ENCODE peak calls at places on chromosomes 2 and 18, in six cellular contexts. D is K562, C is HCT116, I is GM12878, X is HepG2, L is H1. A is an unnamed sample. For H3K4me1, the result is how much of the 10 kb centered on the place peaks cover.

GRCh38 chr2:7844414-7844961 is 837.4 kb upstream of the ID2 start:
- DNase-seq in D (no peak), C (no peak), X (no peak), I (no peak), L (no peak), A (no peak)

GRCh38 chr2:98488252-98488651 is 43.6 kb downstream of the INPP4A start:
- DNase-seq in D (no peak), L (no peak), I (no peak), X (no peak), C (no peak), A (no peak)

GRCh38 chr2:234202601-234203000 is 152.1 kb downstream of the SPP2 start:
- DNase-seq in L (no peak), X (no peak), C (no peak), D (no peak), I (no peak), A (no peak)

GRCh38 chr2:182366625-182367024 is 60.2 kb downstream of the PDE1A start:
- DNase-seq in D (no peak), I (no peak), X (no peak), L (no peak), C (no peak), A (no peak)

GRCh38 chr2:232384466-232384865 is 5.9 kb downstream of the ALPP start:
- DNase-seq in X (no peak), L (no peak), C (no peak), I (no peak), D (no peak), A (no peak)

GRCh38 chr18:44884446-44884845 is 203.8 kb downstream of the SETBP1 start:
- DNase-seq in X (no peak), L (no peak), C (no peak), I (no peak), D (no peak), A (no peak)

GRCh38 chr2:159140070-159140774 is 146.3 kb downstream of the WDSUB1 start:
- DNase-seq in C (no peak), X (no peak), D (no peak), I (no peak), L (no peak), A (no peak)

GRCh38 chr2:34234823-34235222 is 635.7 kb upstream of the FAM98A start:
- DNase-seq in D (no peak), X (no peak), C (no peak), L (no peak), I (no peak), A (no peak)

GRCh38 chr18:36274296-36274695 is 23.2 kb upstream of the FHOD3 start:
- DNase-seq in C (no peak), L (no peak), I (no peak), D (no peak), X (no peak), A (no peak)

GRCh38 chr2:197263077-197263476 is 47.5 kb downstream of the ANKRD44 start:
- DNase-seq in L (no peak), C (no peak), I (no peak), X (no peak), D (no peak), A (no peak)

GRCh38 chr2:193836424-193836823 is 1641.7 kb upstream of the TMEFF2 start:
- DNase-seq in X (no peak), L (no peak), C (no peak), I (no peak), D (no peak), A (peak)

GRCh38 chr2:219684721-219685689 is 57.6 kb downstream of the SLC4A3 start:
- DNase-seq in X (peak), C (peak), D (peak), I (peak), L (peak), A (no peak)

GRCh38 chr2:217433522-217433921 is 569.3 kb downstream of the TNS1 start:
- DNase-seq in X (no peak), I (no peak), C (no peak), L (no peak), D (no peak), A (no peak)

GRCh38 chr2:240850756-240851077 is 17.9 kb upstream of the AGXT start:
- DNase-seq in I (no peak), C (no peak), D (no peak), X (no peak), L (no peak), A (no peak)
- TF ChIP-seq YY1 in I (no peak), C (no peak), D (no peak), X (no peak), L (no peak), A (no peak)

GRCh38 chr2:172844021-172844420 is 108.4 kb downstream of the RAPGEF4 start:
- DNase-seq in L (no peak), C (no peak), D (no peak), I (no peak), X (no peak), A (no peak)
- H3K4me1 ChIP-seq in L (under half), C (under half), D (under half), I (under half), X (under half), A (under half)

GRCh38 chr2:28544915-28545589 is 49.2 kb downstream of the PLB1 start:
- DNase-seq in L (no peak), D (no peak), I (no peak), X (peak), C (no peak), A (no peak)

GRCh38 chr2:28544069-28544346 is 48.1 kb downstream of the PLB1 start:
- DNase-seq in X (peak), L (no peak), D (no peak), I (no peak), C (no peak), A (no peak)

GRCh38 chr2:28545590-28546195 is 49.8 kb downstream of the PLB1 start:
- DNase-seq in D (no peak), C (no peak), I (no peak), L (no peak), X (peak), A (no peak)

GRCh38 chr2:28543316-28544068 is 47.6 kb downstream of the PLB1 start:
- DNase-seq in L (no peak), I (no peak), D (no peak), C (no peak), X (no peak), A (no peak)

DNA sequence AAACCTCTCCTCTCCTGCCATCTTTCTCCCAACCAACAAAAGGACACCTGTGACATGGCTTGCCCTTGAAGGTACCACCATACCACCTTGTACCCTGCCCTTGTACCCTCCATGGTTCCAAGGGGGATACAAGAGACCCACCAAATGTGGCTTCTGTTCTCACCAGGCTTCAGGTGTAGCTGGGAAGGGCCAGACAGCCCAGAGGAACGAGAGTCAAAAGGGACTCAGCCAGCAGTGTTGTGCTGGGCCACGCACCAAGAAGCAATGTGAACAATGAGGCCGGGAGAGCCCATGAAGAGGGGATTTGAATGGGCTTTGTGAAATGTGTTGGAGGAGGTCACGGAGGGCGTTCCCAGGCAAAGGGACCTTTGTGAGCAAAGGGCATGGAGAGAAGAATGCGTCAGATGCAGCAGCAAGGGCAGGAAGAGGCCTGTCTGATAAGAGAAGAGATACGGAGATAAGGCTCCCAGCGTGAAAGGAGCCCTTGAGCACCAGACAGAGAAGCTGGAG is 48.6 kb downstream of the PLB1 start:
- DNase-seq in C (no peak), X (peak), I (no peak), D (peak), L (no peak), A (peak)
- TF ChIP-seq ZNF274 in C (no peak), X (no peak), I (no peak), D (no peak), L (no peak), A (no peak)

GRCh38 chr2:174664084-174664759 is 66.6 kb upstream of the WIPF1 start:
- DNase-seq in X (no peak), I (no peak), L (no peak), D (no peak), C (no peak), A (no peak)

GRCh38 chr2:174660984-174661675 is 63.5 kb upstream of the WIPF1 start:
- DNase-seq in X (no peak), C (no peak), I (no peak), L (no peak), D (no peak), A (no peak)

GRCh38 chr2:174662459-174662858 is 64.9 kb upstream of the WIPF1 start:
- DNase-seq in D (no peak), C (no peak), X (no peak), L (no peak), I (no peak), A (no peak)

GRCh38 chr2:174662859-174663258 is 65.3 kb upstream of the WIPF1 start:
- DNase-seq in D (no peak), X (no peak), L (no peak), C (no peak), I (no peak), A (no peak)

GRCh38 chr2:174663572-174663971 is 66.0 kb upstream of the WIPF1 start:
- DNase-seq in I (no peak), D (no peak), L (no peak), C (no peak), X (no peak), A (no peak)
- TF ChIP-seq YY1 in I (no peak), D (no peak), L (no peak), C (no peak), X (no peak), A (no peak)

DNA sequence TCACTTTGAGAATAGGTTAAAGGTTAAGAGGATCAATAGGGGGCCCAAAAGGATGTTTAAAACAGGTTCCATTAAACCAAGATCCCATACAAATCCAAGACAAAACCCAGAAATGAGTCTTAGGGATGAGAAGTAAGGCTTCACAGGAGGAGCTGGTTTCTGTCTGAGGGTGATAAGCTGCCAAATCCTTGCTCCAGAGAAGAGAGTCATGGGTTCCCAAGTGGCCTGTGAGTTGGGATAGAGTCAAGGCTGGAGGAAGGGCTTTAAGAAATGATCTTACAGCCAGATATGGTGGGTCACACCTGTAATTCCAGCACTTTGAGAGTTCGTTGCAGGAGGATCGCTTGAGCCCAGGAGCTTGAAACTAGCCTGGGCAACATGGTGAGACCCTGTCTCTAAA is 40.2 kb upstream of the LCLAT1 start:
- DNase-seq in L (no peak), D (no peak), I (no peak), X (no peak), C (no peak), A (no peak)
- H3K4me1 ChIP-seq in L (under half), D (under half), I (under half), X (under half), C (under half), A (under half)

GRCh38 chr2:225737556-225737955 is 338.0 kb downstream of the NYAP2 start:
- DNase-seq in L (no peak), D (no peak), I (no peak), X (no peak), C (no peak), A (no peak)
- TF ChIP-seq ZNF274 in L (no peak), D (no peak), I (no peak), X (no peak), C (no peak), A (no peak)

GRCh38 chr18:23809411-23809810 is 120.2 kb downstream of the LAMA3 start:
- DNase-seq in D (no peak), C (no peak), X (no peak), I (no peak), L (no peak), A (no peak)

GRCh38 chr18:23814977-23815614 is 125.8 kb downstream of the LAMA3 start:
- DNase-seq in D (no peak), I (no peak), X (no peak), C (no peak), L (no peak), A (no peak)

GRCh38 chr18:23811176-23811575 is 121.9 kb downstream of the LAMA3 start:
- DNase-seq in D (no peak), I (no peak), X (no peak), L (no peak), C (no peak), A (no peak)

GRCh38 chr18:23810396-23810795 is 121.1 kb downstream of the LAMA3 start:
- DNase-seq in D (no peak), C (no peak), X (no peak), I (no peak), L (no peak), A (no peak)

GRCh38 chr18:23812566-23813440 is 123.5 kb downstream of the LAMA3 start:
- DNase-seq in X (no peak), D (peak), I (no peak), L (no peak), C (peak), A (no peak)
- TF ChIP-seq YY1 in X (no peak), D (no peak), I (no peak), L (no peak), C (no peak), A (no peak)

GRCh38 chr2:238863749-238864206 is 15.9 kb downstream of the TWIST2 start:
- DNase-seq in I (no peak), X (no peak), L (no peak), D (no peak), C (no peak), A (no peak)
- H3K4me1 ChIP-seq in I (under half), X (half or more), L (under half), D (under half), C (under half), A (under half)